ENCODE peak calls at places on chromosomes 1 and 21, in four cellular contexts. W is H9, F is mesendoderm, L is H1. P is an unnamed sample.
A peak's percentile ranks its signal among the peaks of the same experiment; 100 is the strongest.

GRCh38 chr1:47578026-47578861 is 140.4 kb downstream of the FOXD2 start:
- DNase-seq in W (no peak), F (no peak), L (no peak), P (no peak)

GRCh38 chr1:40762144-40762923 is 21.3 kb upstream of the KCNQ4 start:
- DNase-seq in W (no peak), F (no peak), L (no peak), P (no peak)

GRCh38 chr1:217311766-217312165 is 319.1 kb downstream of the GPATCH2 start:
- DNase-seq in W (peak; percentile 38), F (peak; percentile 59), L (peak; percentile 5), P (peak; percentile 20)

GRCh38 chr1:199272690-199273089 is 633.9 kb downstream of the PTPRC start:
- DNase-seq in W (peak; percentile 52), F (peak; percentile 89), L (peak; percentile 13), P (peak; percentile 94)

GRCh38 chr1:177600371-177600770 is 369.5 kb downstream of the SEC16B start:
- DNase-seq in W (no peak), F (no peak), L (no peak), P (no peak)

GRCh38 chr1:11281518-11282331 is 8.7 kb downstream of the UBIAD1 start:
- DNase-seq in W (no peak), F (no peak), L (no peak), P (peak; percentile 98)

GRCh38 chr21:36113647-36114428 is 21.0 kb upstream of the CBR3 start:
- DNase-seq in W (no peak), F (no peak), L (no peak), P (no peak)

GRCh38 chr1:202320081-202320405 is 21.7 kb downstream of the UBE2T start:
- DNase-seq in W (no peak), F (no peak), L (no peak), P (no peak)

GRCh38 chr1:152110860-152111514 is 4.3 kb downstream of the TCHH start:
- DNase-seq in W (peak; percentile 70), F (peak; percentile 76), L (no peak), P (peak; percentile 36)

GRCh38 chr1:108011295-108011694 is 46.3 kb upstream of the VAV3 start:
- DNase-seq in W (no peak), F (no peak), L (no peak), P (no peak)

GRCh38 chr1:224879404-224879803 is 50.1 kb upstream of the DNAH14 start:
- DNase-seq in W (no peak), F (no peak), L (no peak), P (peak; percentile 28)

GRCh38 chr1:215083408-215083961 is 948 bp downstream of the KCNK2 start:
- DNase-seq in W (peak; percentile 55), F (peak; percentile 42), L (no peak), P (peak; percentile 63)

GRCh38 chr21:44926364-44927101 is 5.8 kb upstream of the ITGB2 start:
- DNase-seq in W (no peak), F (no peak), L (no peak), P (peak; percentile 29)

GRCh38 chr21:38743772-38744529 is 61.8 kb upstream of the ETS2 start:
- DNase-seq in W (no peak), F (no peak), L (no peak), P (no peak)

GRCh38 chr1:98104285-98104684 is 183.5 kb upstream of the DPYD start:
- DNase-seq in W (no peak), F (no peak), L (no peak), P (peak; percentile 87)

GRCh38 chr1:186620951-186621350 is 59.3 kb downstream of the PTGS2 start:
- DNase-seq in W (no peak), F (no peak), L (no peak), P (peak; percentile 78)

GRCh38 chr1:10634428-10635384 is 160.0 kb downstream of the PEX14 start:
- DNase-seq in W (peak; percentile 59), F (no peak), L (no peak), P (no peak)

GRCh38 chr21:38965910-38966504 is 160.3 kb downstream of the ETS2 start:
- DNase-seq in W (peak; percentile 83), F (peak; percentile 86), L (no peak), P (peak; percentile 59)

GRCh38 chr1:21292991-21293536 is 2.8 kb upstream of the ECE1 start:
- DNase-seq in W (no peak), F (no peak), L (no peak), P (no peak)

GRCh38 chr1:207009182-207009850 is 23.2 kb downstream of the C1orf116 start:
- DNase-seq in W (no peak), F (no peak), L (no peak), P (no peak)

GRCh38 chr1:5933676-5934057 is 58.6 kb downstream of the NPHP4 start:
- DNase-seq in W (peak; percentile 11), F (no peak), L (no peak), P (peak; percentile 21)

GRCh38 chr21:14096172-14096571 is 114.6 kb downstream of the LIPI start:
- DNase-seq in W (no peak), F (no peak), L (no peak), P (no peak)

GRCh38 chr1:14300991-14301703 is 297.3 kb upstream of the KAZN start:
- DNase-seq in W (no peak), F (peak; percentile 15), L (no peak), P (no peak)

GRCh38 chr1:23065385-23065784 is 46.1 kb downstream of the KDM1A start:
- DNase-seq in W (no peak), F (no peak), L (no peak), P (no peak)

GRCh38 chr1:200899015-200899386 is 4.3 kb downstream of the INAVA start:
- DNase-seq in W (no peak), F (no peak), L (no peak), P (no peak)

GRCh38 chr21:45529785-45530422 is 12.3 kb downstream of the SLC19A1 start:
- DNase-seq in W (no peak), F (no peak), L (no peak), P (no peak)

GRCh38 chr1:196723325-196724185 is 51.1 kb upstream of the CFHR3 start:
- DNase-seq in W (peak; percentile 88), F (peak; percentile 88), L (peak; percentile 53), P (peak; percentile 23)

GRCh38 chr1:153928776-153929432 is 6.1 kb upstream of the GATAD2B start:
- DNase-seq in W (no peak), F (no peak), L (no peak), P (peak; percentile 59)

GRCh38 chr1:6784560-6785317 is 515 bp upstream of the CAMTA1 start:
- DNase-seq in W (peak; percentile 100), F (peak; percentile 100), L (peak; percentile 100), P (peak; percentile 100)

GRCh38 chr21:45379171-45379900 is 25.6 kb upstream of the COL18A1 start:
- DNase-seq in W (no peak), F (no peak), L (no peak), P (no peak)

GRCh38 chr1:5108740-5109139 is 454.3 kb downstream of the AJAP1 start:
- DNase-seq in W (no peak), F (no peak), L (no peak), P (no peak)

GRCh38 chr1:29234471-29234870 is 1.9 kb upstream of the PTPRU start:
- DNase-seq in W (no peak), F (no peak), L (no peak), P (no peak)

GRCh38 chr1:29236743-29236992 is 346 bp downstream of the PTPRU start:
- DNase-seq in W (no peak), F (peak; percentile 76), L (no peak), P (no peak)

GRCh38 chr1:29230553-29231378 is at the start of gene MECR:
- DNase-seq in W (peak; percentile 97), F (peak; percentile 96), L (peak; percentile 89), P (peak; percentile 89)

GRCh38 chr1:29235955-29236742 is at the start of gene PTPRU:
- DNase-seq in W (peak; percentile 83), F (peak; percentile 82), L (no peak), P (peak; percentile 58)

DNA sequence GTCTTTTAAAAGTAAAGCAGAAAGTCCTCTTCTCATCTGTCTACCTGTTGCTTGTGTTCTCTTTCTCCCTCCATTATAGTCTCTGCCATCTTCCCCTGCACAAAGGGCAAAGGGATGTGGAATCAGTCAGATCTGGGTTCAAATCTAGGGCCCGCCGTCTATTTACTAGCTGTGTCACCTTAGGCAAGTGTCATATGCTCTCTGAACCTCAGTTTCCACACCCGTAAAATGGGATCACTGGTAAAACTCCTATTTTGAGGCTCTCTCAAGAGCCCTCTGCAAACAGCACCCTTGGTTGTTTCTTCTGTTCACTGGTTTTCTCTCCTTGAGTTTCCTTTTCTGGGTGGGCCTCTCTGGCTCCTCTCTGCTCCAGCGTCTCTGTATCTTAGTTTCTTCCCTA is 2.6 kb upstream of the PTPRU start:
- DNase-seq in W (no peak), F (no peak), L (no peak), P (no peak)
- H3K56ac ChIP-seq in W (no peak overlapping the region), F (no peak overlapping the region), L (no peak overlapping the region), P (no peak overlapping the region)

GRCh38 chr1:111878096-111878495 is 111.4 kb downstream of the KCND3 start:
- DNase-seq in W (no peak), F (no peak), L (no peak), P (no peak)

GRCh38 chr1:111878649-111879048 is 110.8 kb downstream of the KCND3 start:
- DNase-seq in W (no peak), F (no peak), L (no peak), P (no peak)

GRCh38 chr1:111879086-111879485 is 110.4 kb downstream of the KCND3 start:
- DNase-seq in W (no peak), F (no peak), L (no peak), P (peak; percentile 74)

GRCh38 chr1:111873460-111873859 is 116.0 kb downstream of the KCND3 start:
- DNase-seq in W (no peak), F (no peak), L (no peak), P (no peak)

DNA sequence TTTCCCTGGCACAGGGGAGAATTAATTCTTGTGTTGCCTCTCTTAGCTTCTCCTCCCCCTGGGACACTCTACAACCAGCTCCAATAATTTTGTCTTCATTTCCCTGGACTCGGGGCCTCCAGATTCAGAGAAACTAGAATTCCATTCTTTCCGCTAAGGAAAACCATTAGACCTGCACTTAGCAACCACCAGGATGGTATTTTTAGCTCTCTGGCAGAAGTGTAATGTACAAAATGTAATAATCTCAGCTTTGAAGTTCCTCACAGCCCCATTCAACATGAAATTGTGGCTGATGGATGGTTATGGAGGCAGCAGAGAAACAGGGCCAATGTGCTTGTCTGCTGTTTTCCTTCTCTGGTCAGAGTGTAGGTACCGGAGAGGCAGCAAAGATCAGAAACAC is 113.8 kb downstream of the KCND3 start:
- DNase-seq in W (no peak), F (no peak), L (no peak), P (no peak)
- H2BK120ac ChIP-seq in W (no peak overlapping the region), F (no peak overlapping the region), L (no peak overlapping the region), P (no peak overlapping the region)

DNA sequence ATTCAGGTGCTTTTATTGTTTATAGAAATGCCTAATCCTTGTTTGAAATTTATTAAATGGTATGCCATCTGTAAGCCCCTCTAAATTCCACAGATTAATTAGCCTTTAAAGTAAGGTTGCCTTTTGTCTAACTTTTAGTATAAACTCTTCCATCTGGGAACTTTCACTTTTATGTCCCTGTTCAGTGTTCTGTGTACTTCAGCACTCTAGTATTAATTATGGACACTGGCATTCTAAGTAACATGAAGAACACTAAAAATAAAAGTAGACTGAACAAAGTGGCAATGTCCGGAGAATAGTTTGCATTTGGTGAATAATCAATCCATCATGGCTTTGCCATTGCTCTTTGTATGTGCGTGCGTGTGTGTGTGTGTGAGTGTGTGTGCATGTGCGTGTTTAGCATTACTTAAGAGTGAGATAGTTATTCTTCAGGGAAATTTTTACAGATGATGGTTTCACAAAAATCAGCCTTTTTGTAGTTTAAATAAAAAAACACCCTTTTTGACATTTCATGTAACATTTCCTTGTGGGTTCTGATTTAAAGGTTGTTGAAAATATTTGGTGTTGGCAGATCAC is 51.1 kb downstream of the ATF6 start:
- DNase-seq in W (no peak), F (no peak), L (no peak), P (no peak)
- H3K56ac ChIP-seq in W (no peak overlapping the region), F (no peak overlapping the region), L (peak overlapping the region; percentile 30), P (no peak overlapping the region)

GRCh38 chr1:68319907-68320306 is 87.6 kb upstream of the WLS start:
- DNase-seq in W (no peak), F (no peak), L (no peak), P (no peak)
- H2BK120ac ChIP-seq in W (no peak overlapping the region), F (peak overlapping the region; percentile 95), L (no peak overlapping the region), P (no peak overlapping the region)